ENCODE peak calls at places on chromosome 21, in four cellular contexts. L is EL, C is C1 segment of cervical spinal cord, X is occipital lobe. J is an unnamed sample.

GRCh38 chr21:44878053-44878982 is 4.8 kb upstream of the PTTG1IP start:
- DNase-seq in L (no peak), C (no peak), X (no peak), J (no peak)

GRCh38 chr21:33688343-33688742 is 46.0 kb downstream of the ITSN1 start:
- DNase-seq in L (no peak), C (no peak), X (no peak), J (no peak)

GRCh38 chr21:25871566-25871965 is 136.8 kb downstream of the GABPA start:
- DNase-seq in L (no peak), C (no peak), X (no peak), J (no peak)

GRCh38 chr21:45093064-45093532 is 18.7 kb downstream of the ADARB1 start:
- DNase-seq in L (no peak), C (no peak), X (no peak), J (no peak)

GRCh38 chr21:45364464-45365185 is 40.3 kb upstream of the COL18A1 start:
- DNase-seq in L (peak), C (no peak), X (no peak), J (no peak)

GRCh38 chr21:40606341-40606740 is 240.6 kb downstream of the DSCAM start:
- DNase-seq in L (no peak), C (no peak), X (no peak), J (no peak)

GRCh38 chr21:35227774-35228173 is 178.7 kb upstream of the RUNX1 start:
- DNase-seq in L (no peak), C (no peak), X (no peak), J (no peak)

GRCh38 chr21:29374481-29374880 is 75.8 kb downstream of the BACH1 start:
- DNase-seq in L (no peak), C (no peak), X (no peak), J (no peak)

GRCh38 chr21:39217356-39218081 is 34.3 kb upstream of the PSMG1 start:
- DNase-seq in L (no peak), C (no peak), X (no peak), J (no peak)

GRCh38 chr21:26070822-26071425 is 99.6 kb downstream of the APP start:
- DNase-seq in L (peak), C (no peak), X (no peak), J (no peak)